ENCODE peak calls at places on chromosomes 3 and 15, in four cellular contexts. E, D, H and V are unnamed samples. For H3K4me1 and H3K9me3, the result is how much of the 10 kb centered on the place peaks cover.

GRCh38 chr3:176663376-176663775 is 533.9 kb downstream of the TBL1XR1 start:
- DNase-seq in H (no peak), E (no peak), D (no peak), V (no peak)

GRCh38 chr15:77497108-77497737 is 76.5 kb downstream of the HMG20A start:
- DNase-seq in H (peak), D (peak), E (no peak), V (no peak)

GRCh38 chr3:157618075-157618760 is 115.0 kb upstream of the VEPH1 start:
- DNase-seq in E (peak), D (no peak), H (no peak), V (no peak)

GRCh38 chr15:39934415-39935044 is 615 bp downstream of the EIF2AK4 start:
- DNase-seq in H (no peak), E (no peak), D (no peak), V (no peak)

GRCh38 chr3:124707667-124708066 is 22.6 kb upstream of the UMPS start:
- DNase-seq in H (no peak), E (no peak), D (no peak), V (no peak)

GRCh38 chr3:184129012-184129411 is 6.1 kb upstream of the EIF2B5 start:
- DNase-seq in D (no peak), E (no peak), H (no peak), V (no peak)

GRCh38 chr3:124919756-124920155 is 14.8 kb downstream of the MUC13 start:
- DNase-seq in E (no peak), D (no peak), H (no peak), V (no peak)

GRCh38 chr15:59244337-59244736 is 37.7 kb downstream of the LDHAL6B start:
- DNase-seq in E (no peak), D (no peak), H (no peak), V (no peak)

GRCh38 chr15:85589873-85590272 is 204.9 kb downstream of the KLHL25 start:
- DNase-seq in E (no peak), D (no peak), H (no peak), V (no peak)

GRCh38 chr15:78049691-78050440 is 27.6 kb downstream of the TBC1D2B start:
- DNase-seq in D (no peak), E (peak), H (no peak), V (no peak)

GRCh38 chr3:190424478-190425439 is 24.9 kb downstream of the TMEM207 start:
- DNase-seq in E (peak), D (peak), H (peak), V (no peak)

GRCh38 chr15:98126326-98127090 is 166.0 kb downstream of the ARRDC4 start:
- DNase-seq in E (no peak), D (no peak), H (no peak), V (no peak)

GRCh38 chr3:189500299-189500698 is 130.9 kb upstream of the TP63 start:
- DNase-seq in E (no peak), H (no peak), D (no peak), V (no peak)

GRCh38 chr3:88452228-88452627 is 302.5 kb downstream of the C3orf38 start:
- DNase-seq in H (no peak), D (no peak), E (no peak), V (no peak)

GRCh38 chr3:44104043-44104442 is 137.6 kb upstream of the TOPAZ1 start:
- DNase-seq in H (no peak), D (no peak), E (no peak), V (no peak)

GRCh38 chr15:58232273-58233065 is 94.3 kb downstream of the AQP9 start:
- DNase-seq in E (no peak), D (no peak), H (no peak), V (no peak)

GRCh38 chr3:103403191-103403590 is 968.4 kb downstream of the ZPLD1 start:
- DNase-seq in D (no peak), H (no peak), E (no peak), V (no peak)

GRCh38 chr3:142077859-142078500 is 71.4 kb downstream of the TFDP2 start:
- DNase-seq in H (no peak), D (no peak), E (no peak), V (no peak)

GRCh38 chr3:110343945-110344344 is 727.7 kb upstream of the NECTIN3 start:
- DNase-seq in D (no peak), H (no peak), E (no peak), V (no peak)

GRCh38 chr15:84633311-84634227 is 20.5 kb downstream of the WDR73 start:
- DNase-seq in H (peak), E (peak), D (peak), V (peak)

GRCh38 chr15:27973886-27974285 is 125.2 kb downstream of the OCA2 start:
- DNase-seq in H (no peak), D (no peak), E (no peak), V (no peak)

GRCh38 chr3:118473343-118473742 is 561.3 kb downstream of the IGSF11 start:
- DNase-seq in D (no peak), E (no peak), H (no peak), V (no peak)

GRCh38 chr15:74631935-74632560 is 16.4 kb downstream of the CLK3 start:
- DNase-seq in H (peak), D (peak), E (peak), V (no peak)

GRCh38 chr15:55235637-55236036 is 38.9 kb upstream of the RSL24D1 start:
- DNase-seq in H (no peak), D (no peak), E (no peak), V (no peak)

GRCh38 chr15:64842986-64843561 is 1.4 kb downstream of the PLEKHO2 start:
- DNase-seq in D (peak), H (peak), E (no peak), V (peak)

GRCh38 chr3:116939091-116939490 is 229.5 kb downstream of the TUSC7 start:
- DNase-seq in E (no peak), D (no peak), H (no peak), V (no peak)

GRCh38 chr3:160935413-160936095 is 169.6 kb downstream of the B3GALNT1 start:
- DNase-seq in E (no peak), D (no peak), H (no peak), V (no peak)

GRCh38 chr15:32641517-32642059 is at the start of gene SCG5:
- DNase-seq in D (no peak), E (no peak), H (no peak), V (no peak)

GRCh38 chr3:133987136-133987535 is 42.6 kb downstream of the SLCO2A1 start:
- DNase-seq in E (no peak), H (no peak), D (no peak), V (no peak)

GRCh38 chr3:105388199-105388598 is 21.5 kb downstream of the ALCAM start:
- DNase-seq in H (no peak), D (no peak), E (no peak), V (no peak)

GRCh38 chr3:12768579-12769527 is 9.8 kb upstream of the TMEM40 start:
- DNase-seq in H (no peak), D (no peak), E (no peak), V (no peak)

GRCh38 chr3:65330072-65330471 is 642.3 kb upstream of the ADAMTS9 start:
- DNase-seq in D (no peak), E (no peak), H (no peak), V (no peak)
- H3K4me3 ChIP-seq in D (no peak), E (no peak), H (no peak), V (no peak)

GRCh38 chr3:172135185-172135584 is 95.8 kb downstream of the FNDC3B start:
- DNase-seq in E (no peak), H (no peak), D (no peak), V (no peak)

GRCh38 chr3:172134352-172134751 is 95.0 kb downstream of the FNDC3B start:
- DNase-seq in H (no peak), E (peak), D (no peak), V (no peak)

GRCh38 chr3:172132721-172133311 is 93.4 kb downstream of the FNDC3B start:
- DNase-seq in D (no peak), H (no peak), E (no peak), V (no peak)

GRCh38 chr3:172132159-172132586 is 92.8 kb downstream of the FNDC3B start:
- DNase-seq in D (no peak), H (no peak), E (no peak), V (no peak)

GRCh38 chr3:172133830-172134229 is 94.5 kb downstream of the FNDC3B start:
- DNase-seq in H (no peak), D (no peak), E (no peak), V (no peak)
- H3K4me1 ChIP-seq in H (half or more), D (half or more), E (half or more), V (half or more)

GRCh38 chr15:25068696-25069095 is 113.9 kb downstream of the SNRPN start:
- DNase-seq in D (no peak), H (no peak), E (no peak), V (no peak)
- H3K9me3 ChIP-seq in D (half or more), H (half or more), E (half or more), V (half or more)

GRCh38 chr3:14019459-14019858 is 105.2 kb downstream of the CHCHD4 start:
- DNase-seq in H (no peak), D (no peak), E (no peak), V (no peak)
- H3K4me3 ChIP-seq in H (no peak), D (no peak), E (no peak), V (no peak)

DNA sequence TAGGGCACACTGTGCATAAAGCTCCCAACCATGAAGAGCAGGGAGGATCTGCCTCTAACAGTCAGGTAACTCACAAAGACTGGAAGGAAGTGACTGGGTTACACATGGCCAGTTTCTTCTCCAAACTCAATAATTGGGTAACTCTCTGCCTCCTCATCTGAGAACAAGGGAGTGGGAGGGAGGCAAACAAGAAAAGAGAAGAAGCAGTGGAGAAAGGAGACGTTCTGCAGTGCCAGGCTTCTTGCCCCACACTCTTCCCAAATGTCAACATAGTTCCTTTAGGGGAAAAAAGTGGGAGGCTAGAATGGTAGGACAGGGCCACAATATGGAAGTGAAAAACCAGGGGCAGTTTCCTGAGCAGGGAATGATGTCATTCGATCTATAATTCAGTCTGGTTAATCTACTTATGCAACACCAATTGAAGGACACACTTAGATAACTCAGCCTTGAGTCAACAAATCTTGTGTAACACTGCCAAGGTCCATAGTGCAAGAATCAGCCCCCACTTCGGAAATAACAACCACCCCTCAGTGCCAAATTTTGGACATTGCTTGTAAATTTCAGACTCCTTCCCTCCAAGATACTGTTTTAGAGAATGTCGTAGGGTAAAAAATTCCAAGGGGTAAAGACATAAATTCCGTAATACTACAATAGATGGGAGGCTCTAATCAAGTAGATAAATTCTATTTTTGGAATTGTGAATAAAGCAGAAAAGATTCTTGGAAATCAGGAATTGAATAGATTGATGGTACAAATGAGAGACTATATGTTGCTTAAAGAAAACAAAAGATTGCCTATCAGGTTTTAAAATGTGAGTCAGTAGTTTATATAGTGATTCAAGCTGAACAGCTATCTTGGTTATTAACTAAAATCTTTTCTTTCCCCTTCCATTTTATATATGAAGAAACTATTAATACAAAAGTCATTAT is 143.1 kb downstream of the LPP start:
- DNase-seq in E (no peak), D (no peak), H (no peak), V (no peak)
- H3K4me1 ChIP-seq in E (under half), D (under half), H (half or more), V (under half)

GRCh38 chr15:25178835-25179672 is 224.3 kb downstream of the SNRPN start:
- DNase-seq in D (peak), E (no peak), H (peak), V (peak)
- H3K9me3 ChIP-seq in D (under half), E (under half), H (half or more), V (under half)

DNA sequence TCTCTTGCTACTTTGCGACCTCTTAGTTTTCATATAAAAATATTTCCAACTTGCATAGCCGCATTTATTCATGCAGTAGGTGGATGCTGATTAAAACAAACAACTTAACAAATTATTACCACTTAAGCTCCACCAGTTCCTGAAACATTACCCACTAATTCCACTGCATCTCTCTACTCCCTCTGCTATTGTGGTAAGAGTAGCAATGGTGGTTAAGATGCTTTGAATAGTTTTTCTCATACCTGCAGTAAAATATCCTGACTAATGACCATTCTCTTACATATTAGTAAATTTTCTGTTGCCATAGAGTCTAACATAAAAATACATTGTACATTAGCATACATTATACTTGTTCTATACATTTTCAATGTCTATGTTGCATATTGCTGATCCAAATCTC is 397.6 kb upstream of the PLSCR5 start:
- DNase-seq in H (no peak), D (no peak), E (no peak), V (no peak)
- H3K4me3 ChIP-seq in H (no peak), D (no peak), E (no peak), V (no peak)

DNA sequence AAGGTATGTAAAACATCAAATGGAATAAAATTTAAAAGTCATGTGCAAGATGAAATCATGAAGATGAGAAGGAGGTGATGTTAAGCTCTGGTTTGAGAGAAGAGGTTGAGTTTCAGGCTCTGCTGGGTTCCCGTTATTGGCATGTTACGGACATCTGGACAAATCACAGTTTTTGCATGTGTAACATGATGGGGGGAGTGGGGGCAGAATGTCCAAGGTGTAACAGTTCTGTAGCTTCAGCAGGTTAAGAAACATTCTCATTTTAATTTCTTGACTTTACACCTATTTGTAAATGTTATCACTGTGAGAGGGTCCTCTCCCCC is 17.2 kb downstream of the TRIM71 start:
- DNase-seq in D (no peak), H (no peak), E (no peak), V (no peak)
- H3K4me1 ChIP-seq in D (under half), H (under half), E (under half), V (under half)

GRCh38 chr3:38468811-38469210 is 15.1 kb downstream of the ACVR2B start:
- DNase-seq in E (no peak), D (no peak), H (no peak), V (no peak)

GRCh38 chr3:38460377-38461085 is 6.8 kb downstream of the ACVR2B start:
- DNase-seq in E (no peak), H (no peak), D (peak), V (no peak)

GRCh38 chr3:38469852-38470251 is 16.2 kb downstream of the ACVR2B start:
- DNase-seq in D (no peak), H (no peak), E (no peak), V (no peak)

GRCh38 chr3:38461086-38461390 is 7.3 kb downstream of the ACVR2B start:
- DNase-seq in E (no peak), D (no peak), H (no peak), V (no peak)

DNA sequence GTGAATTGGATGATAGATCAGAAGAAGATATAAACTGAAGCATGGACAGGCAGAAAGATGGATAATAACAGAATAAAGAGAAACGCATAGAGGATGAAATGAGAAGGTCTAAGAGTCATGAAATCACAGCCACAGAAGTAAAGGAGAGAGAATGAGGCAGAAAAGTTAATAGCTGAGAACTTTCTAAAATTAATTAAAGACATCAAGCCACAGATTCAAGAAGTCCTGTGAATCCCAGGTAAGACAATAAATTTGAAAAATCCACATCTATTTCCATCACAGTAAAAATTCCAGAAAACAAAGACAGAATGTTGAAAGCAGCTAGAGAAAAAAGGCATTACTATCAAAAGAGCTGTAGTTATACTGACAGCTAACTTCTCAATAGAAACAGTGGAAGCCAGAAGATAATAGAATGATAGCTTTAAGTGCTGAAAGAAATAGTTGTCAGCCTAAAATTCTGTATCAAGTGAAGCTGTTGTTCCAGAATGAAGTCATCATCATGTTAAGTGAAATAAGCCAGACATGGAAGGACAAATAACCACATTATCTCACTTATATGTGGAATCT is 12.0 kb downstream of the ACVR2B start:
- DNase-seq in D (no peak), H (no peak), E (no peak), V (no peak)
- H3K9me3 ChIP-seq in D (under half), H (under half), E (under half), V (under half)

GRCh38 chr3:16173696-16174355 is 654 bp upstream of the GALNT15 start:
- DNase-seq in D (no peak), H (no peak), E (no peak), V (no peak)
- H3K4me3 ChIP-seq in D (peak), H (peak), E (no peak), V (peak)